ENCODE peak calls at places on chromosome 7, in five cellular contexts. W is trophoblast cell, L is H1, X is H9, M is mesenchymal stem cell. P is an unnamed sample.

GRCh38 chr7:127504715-127505114 is 80.7 kb downstream of the GCC1 start:
- DNase-seq in W (peak), M (peak), L (peak), X (peak), P (no peak)

GRCh38 chr7:47428052-47428779 is 153.7 kb downstream of the TNS3 start:
- DNase-seq in W (no peak), L (no peak), M (no peak), X (no peak), P (peak)

GRCh38 chr7:95491634-95492314 is 6.0 kb downstream of the ASB4 start:
- DNase-seq in W (peak), M (peak), X (peak), L (no peak), P (no peak)

GRCh38 chr7:23715099-23715498 is 5.1 kb downstream of the STK31 start:
- DNase-seq in W (peak), M (no peak), X (no peak), L (no peak), P (no peak)

GRCh38 chr7:47654672-47655340 is 72.9 kb upstream of the TNS3 start:
- DNase-seq in W (no peak), M (no peak), X (no peak), L (no peak), P (no peak)

GRCh38 chr7:32093415-32094408 is 23.5 kb upstream of the PDE1C start:
- DNase-seq in X (no peak), M (peak), W (no peak), L (no peak), P (no peak)

GRCh38 chr7:23055582-23056178 is 41.8 kb upstream of the HYCC1 start:
- DNase-seq in M (peak), X (peak), L (no peak), W (peak), P (peak)

GRCh38 chr7:148914208-148914777 is 30.2 kb upstream of the EZH2 start:
- DNase-seq in M (peak), X (no peak), L (no peak), W (peak), P (no peak)

GRCh38 chr7:157675427-157675930 is 338.7 kb downstream of the DNAJB6 start:
- DNase-seq in L (no peak), W (no peak), X (peak), M (no peak), P (no peak)

GRCh38 chr7:66807736-66808135 is 67.2 kb downstream of the RABGEF1 start:
- DNase-seq in M (no peak), X (no peak), W (no peak), L (no peak), P (no peak)

GRCh38 chr7:40608321-40609075 is 473.7 kb downstream of the SUGCT start:
- DNase-seq in W (no peak), L (no peak), M (no peak), X (no peak), P (no peak)

DNA sequence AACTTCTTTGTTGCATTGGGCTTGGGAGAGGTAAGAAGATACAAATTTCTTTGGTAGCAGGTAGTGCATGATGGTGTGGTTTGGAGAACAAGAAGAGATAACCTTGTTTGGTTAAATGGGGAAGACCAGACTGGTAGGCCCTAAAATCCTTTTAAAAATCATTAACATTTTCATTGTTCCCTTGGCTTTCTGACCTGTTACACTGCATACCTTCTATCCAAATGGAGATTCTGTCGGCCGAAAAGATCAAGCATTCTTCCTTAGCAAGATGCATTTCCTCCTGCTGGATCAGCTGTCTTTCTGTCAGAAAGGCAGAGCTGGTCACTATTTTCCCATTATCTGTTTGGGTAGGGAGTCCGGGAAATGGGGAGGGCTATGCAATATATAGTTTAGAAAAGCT is 33.7 kb downstream of the AGK start:
- DNase-seq in W (no peak), X (peak), L (no peak), M (no peak), P (no peak)
- H4K91ac ChIP-seq in W (no peak), X (no peak), L (peak), M (no peak), P (no peak)

GRCh38 chr7:2604608-2605174 is 27.1 kb upstream of the TTYH3 start:
- DNase-seq in L (peak), W (no peak), X (no peak), M (no peak), P (no peak)
- H2BK12ac ChIP-seq in L (no peak), W (no peak), X (no peak), M (no peak), P (no peak)

DNA sequence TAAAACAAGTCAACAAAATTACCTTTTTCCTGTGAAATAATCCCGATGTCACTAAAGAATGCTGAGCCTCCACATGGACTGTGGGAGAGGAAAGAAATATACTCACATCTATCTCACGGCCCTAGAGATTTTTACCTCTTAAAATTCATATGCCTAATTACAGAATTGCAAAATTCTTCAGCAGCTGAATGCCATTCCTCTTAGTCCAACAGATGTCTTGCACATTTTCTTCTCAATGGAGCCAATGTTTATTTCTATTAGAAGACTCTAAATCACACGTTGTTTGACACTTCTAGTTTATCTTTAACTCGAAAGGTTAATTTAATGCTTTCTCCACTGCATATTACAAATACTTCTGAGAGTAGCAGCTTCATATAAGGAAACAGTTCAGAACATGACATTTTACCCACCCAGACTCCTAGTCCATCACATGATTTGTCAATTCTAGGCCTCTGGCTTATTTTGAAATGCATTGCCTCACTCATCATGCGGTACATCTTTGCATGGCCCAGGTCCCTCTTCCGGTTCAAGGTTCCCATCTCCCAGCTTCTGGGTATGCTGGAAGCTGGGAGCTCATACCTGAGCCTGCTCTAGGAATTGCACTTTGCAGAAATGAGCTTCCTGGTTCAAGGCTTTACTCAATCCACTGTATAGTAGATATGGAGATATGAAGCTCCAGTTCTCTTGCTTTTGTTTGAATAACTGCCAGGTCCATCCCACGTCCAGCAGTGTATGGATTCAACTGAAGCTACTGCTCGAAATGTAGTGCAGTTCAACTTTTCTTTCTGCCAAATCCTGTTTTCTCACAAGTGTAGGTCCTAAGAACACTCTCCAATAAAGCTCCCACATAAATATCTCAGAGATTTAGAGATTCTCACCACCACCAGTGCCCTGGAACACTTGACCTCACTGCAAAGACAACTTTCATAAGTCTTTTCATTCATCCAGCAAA is 306.2 kb downstream of the GPR37 start:
- DNase-seq in X (no peak), L (no peak), W (peak), M (peak), P (no peak)
- H3K14ac ChIP-seq in X (no peak), L (no peak), W (no peak), M (no peak), P (no peak)

GRCh38 chr7:116315293-116315692 is 105.0 kb downstream of the TES start:
- DNase-seq in M (peak), L (no peak), W (peak), X (no peak), P (no peak)
- H4K91ac ChIP-seq in M (peak), L (no peak), W (no peak), X (no peak), P (no peak)

GRCh38 chr7:82433507-82433906 is 10.1 kb downstream of the CACNA2D1 start:
- DNase-seq in L (no peak), W (no peak), X (no peak), M (no peak), P (no peak)

GRCh38 chr7:82434275-82435022 is 9.1 kb downstream of the CACNA2D1 start:
- DNase-seq in X (no peak), M (no peak), L (no peak), W (no peak), P (no peak)

GRCh38 chr7:82430518-82431465 is 12.8 kb downstream of the CACNA2D1 start:
- DNase-seq in M (peak), L (no peak), W (no peak), X (no peak), P (no peak)

DNA sequence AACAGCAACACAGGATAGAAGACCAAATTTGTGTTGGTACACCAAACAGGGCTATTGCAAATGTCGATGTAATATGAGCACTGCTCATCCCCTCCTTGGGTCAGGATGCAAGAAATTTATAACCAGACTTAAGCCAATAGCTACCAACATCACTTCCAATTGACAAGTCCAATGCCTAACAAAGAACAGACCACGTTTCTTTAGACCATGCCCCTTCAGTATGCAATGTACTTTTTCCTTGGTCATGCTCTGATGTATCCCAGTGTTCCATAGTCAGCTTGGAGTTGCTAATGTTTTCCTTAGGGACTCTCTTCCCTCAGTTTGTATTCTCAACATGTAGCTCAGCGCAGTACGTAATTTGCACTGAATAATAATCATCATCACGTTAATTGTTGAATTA is 7.8 kb downstream of the CACNA2D1 start:
- DNase-seq in L (no peak), X (no peak), M (no peak), W (no peak), P (no peak)
- H2BK12ac ChIP-seq in L (no peak), X (no peak), M (no peak), W (no peak), P (no peak)

GRCh38 chr7:48760528-48761265 is 163.7 kb upstream of the CDC14C start:
- DNase-seq in X (no peak), L (no peak), M (no peak), W (no peak), P (no peak)
- H3K14ac ChIP-seq in X (no peak), L (no peak), M (no peak), W (no peak), P (no peak)

DNA sequence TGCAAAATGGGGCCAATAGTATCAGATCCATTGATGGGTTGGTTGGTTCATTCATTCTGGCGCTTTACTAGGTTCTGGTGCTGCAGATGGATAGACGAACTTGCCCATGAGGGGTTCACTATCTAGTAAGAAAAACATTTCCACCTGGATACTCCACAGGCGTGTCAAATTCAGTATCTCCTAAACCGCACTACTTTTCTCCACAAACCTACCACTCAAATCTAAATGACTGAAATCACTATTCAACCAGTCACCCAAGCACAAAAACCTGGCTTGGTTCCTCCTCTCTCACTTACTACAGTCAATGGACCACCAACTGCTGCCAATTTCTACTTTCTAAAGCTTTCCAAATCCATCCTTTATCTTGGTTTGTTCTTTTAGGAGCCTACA is 558 bp downstream of the AGK start:
- DNase-seq in X (no peak), W (no peak), L (no peak), M (no peak), P (no peak)
- H4K91ac ChIP-seq in X (no peak), W (peak), L (no peak), M (peak), P (no peak)